ENCODE peak calls at places on chromosomes 6 and 20, in five cellular contexts. H is PC-9; N is Peyer's patch; B is CD4-positive, alpha-beta T cell; U is left ventricle myocardium inferior. X is an unnamed sample.

GRCh38 chr6:169701953-169702639 is at the start of the genes C6orf120 and WDR27:
- DNase-seq in U (peak), B (peak), N (peak), H (peak), X (peak)

GRCh38 chr6:28522594-28523557 is 2.8 kb upstream of the GPX5 start:
- DNase-seq in N (no peak), B (peak), H (no peak), U (no peak), X (no peak)

GRCh38 chr20:45911486-45912343 is at the start of gene PLTP:
- DNase-seq in H (peak), B (peak), N (peak), U (peak), X (peak)

GRCh38 chr6:17101422-17102257 is at the start of gene STMND1:
- DNase-seq in B (no peak), H (no peak), U (peak), N (peak), X (peak)

GRCh38 chr6:7976485-7977010 is 66.0 kb upstream of the TXNDC5 start:
- DNase-seq in B (no peak), H (no peak), N (no peak), U (no peak), X (no peak)

GRCh38 chr6:170129691-170130171 is 161.1 kb downstream of the DLL1 start:
- DNase-seq in U (peak), H (no peak), N (peak), B (no peak), X (peak)

GRCh38 chr6:29466241-29466640 is 9.3 kb downstream of the OR2H1 start:
- DNase-seq in N (no peak), U (no peak), H (no peak), B (no peak), X (no peak)

GRCh38 chr20:48064929-48065328 is 279.6 kb upstream of the SULF2 start:
- DNase-seq in U (no peak), N (no peak), H (peak), B (no peak), X (no peak)

GRCh38 chr6:90146914-90147668 is 149.6 kb downstream of the BACH2 start:
- DNase-seq in U (no peak), N (no peak), B (no peak), H (no peak), X (no peak)

GRCh38 chr20:32140603-32141002 is 31.1 kb downstream of the TM9SF4 start:
- DNase-seq in N (peak), U (no peak), B (no peak), H (no peak), X (no peak)

GRCh38 chr20:13659288-13659687 is 20.6 kb upstream of the TASP1 start:
- DNase-seq in B (no peak), U (no peak), H (no peak), N (no peak), X (no peak)

GRCh38 chr20:23655551-23656211 is 17.9 kb upstream of the CST3 start:
- DNase-seq in B (no peak), U (peak), H (no peak), N (no peak), X (no peak)

GRCh38 chr20:41531876-41532275 is 86.3 kb downstream of the CHD6 start:
- DNase-seq in U (no peak), N (no peak), B (no peak), H (no peak), X (no peak)

GRCh38 chr6:68718379-68719073 is 83.4 kb downstream of the ADGRB3 start:
- DNase-seq in H (no peak), N (no peak), U (no peak), B (no peak), X (no peak)

GRCh38 chr20:14561733-14562132 is 224.3 kb upstream of the FLRT3 start:
- DNase-seq in H (no peak), B (no peak), U (no peak), N (no peak), X (no peak)

GRCh38 chr6:139029470-139030210 is 1.1 kb downstream of the ABRACL start:
- DNase-seq in H (no peak), N (peak), U (peak), B (no peak), X (peak)

GRCh38 chr20:34621383-34622367 is 55.2 kb downstream of the PIGU start:
- DNase-seq in B (no peak), H (peak), U (no peak), N (peak), X (no peak)

GRCh38 chr6:112153926-112154621 is 66.7 kb downstream of the FAM229B start:
- DNase-seq in B (no peak), N (no peak), H (peak), U (no peak), X (no peak)

GRCh38 chr6:100612101-100612500 is 147.4 kb upstream of the SIM1 start:
- DNase-seq in U (no peak), B (no peak), H (no peak), N (no peak), X (no peak)

GRCh38 chr6:138944412-138944811 is 43.6 kb downstream of the REPS1 start:
- DNase-seq in B (no peak), N (no peak), H (peak), U (no peak), X (peak)

GRCh38 chr6:37279366-37280134 is 21.6 kb upstream of the TMEM217 start:
- DNase-seq in B (no peak), H (peak), N (no peak), U (no peak), X (no peak)

GRCh38 chr6:163165922-163166321 is 248.6 kb upstream of the QKI start:
- DNase-seq in H (no peak), N (no peak), B (no peak), U (no peak), X (no peak)

GRCh38 chr6:55827818-55828522 is 47.4 kb downstream of the BMP5 start:
- DNase-seq in U (no peak), B (no peak), N (no peak), H (no peak), X (no peak)

GRCh38 chr6:153334121-153334520 is 203.0 kb upstream of the RGS17 start:
- DNase-seq in B (no peak), N (no peak), H (no peak), U (no peak), X (no peak)

GRCh38 chr6:287500-287883 is 4.8 kb upstream of the DUSP22 start:
- DNase-seq in H (no peak), N (no peak), B (no peak), U (no peak), X (no peak)

GRCh38 chr6:81896561-81896960 is 144.1 kb upstream of the TENT5A start:
- DNase-seq in B (no peak), H (no peak), N (no peak), U (no peak), X (no peak)

GRCh38 chr6:90918361-90918760 is 331.5 kb upstream of the MAP3K7 start:
- DNase-seq in U (no peak), B (no peak), N (no peak), H (no peak), X (no peak)

GRCh38 chr6:83615025-83615999 is 93.6 kb downstream of the SNAP91 start:
- DNase-seq in N (no peak), H (no peak), U (no peak), B (no peak), X (peak)

GRCh38 chr6:19668710-19669109 is 168.5 kb upstream of the ID4 start:
- DNase-seq in B (no peak), U (no peak), N (no peak), H (no peak), X (no peak)

GRCh38 chr6:138979813-138980668 is 8.0 kb downstream of the REPS1 start:
- DNase-seq in B (no peak), N (no peak), U (no peak), H (no peak), X (no peak)

GRCh38 chr6:55632953-55633352 is 54.0 kb upstream of the HMGCLL1 start:
- DNase-seq in U (no peak), B (no peak), N (no peak), H (no peak), X (no peak)

GRCh38 chr20:38842017-38842416 is 36.5 kb downstream of the PPP1R16B start:
- DNase-seq in H (no peak), N (no peak), B (no peak), U (no peak), X (no peak)

GRCh38 chr6:156944412-156944811 is 167.2 kb downstream of the ARID1B start:
- DNase-seq in B (no peak), N (no peak), H (no peak), U (no peak), X (no peak)

GRCh38 chr6:73477407-73477806 is 15.9 kb downstream of the MTO1 start:
- DNase-seq in N (no peak), B (no peak), H (no peak), U (no peak), X (no peak)

GRCh38 chr6:42368156-42368555 is 83.6 kb downstream of the TRERF1 start:
- DNase-seq in H (no peak), U (no peak), B (peak), N (no peak), X (no peak)

GRCh38 chr6:167569041-167569805 is 244.3 kb downstream of the TTLL2 start:
- DNase-seq in N (no peak), U (no peak), H (no peak), B (no peak), X (no peak)

DNA sequence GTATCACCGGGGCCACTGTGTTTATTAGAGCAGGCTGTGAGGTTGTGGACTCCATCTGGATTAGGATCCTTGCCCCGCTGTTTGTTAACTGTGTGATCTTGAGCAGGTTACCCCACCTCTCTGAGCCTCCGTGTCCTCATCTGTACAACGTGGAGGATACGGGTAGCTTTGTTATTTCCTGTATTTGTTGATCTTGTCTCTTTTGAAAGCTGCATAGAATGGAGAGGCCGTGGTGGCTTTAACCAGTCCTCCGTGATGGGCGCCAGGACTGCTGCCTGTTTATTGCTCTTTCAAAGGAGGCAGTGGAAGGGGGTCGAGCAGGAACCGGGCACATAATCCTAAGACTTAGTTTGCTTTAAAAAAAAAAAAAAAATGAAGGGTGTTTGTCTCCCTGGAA is 22.9 kb downstream of the BCAS4 start:
- DNase-seq in H (no peak), N (no peak), B (no peak), U (no peak), X (no peak)
- TF ChIP-seq CTCF in H (no peak), N (no peak), B (no peak), U (no peak), X (no peak)

GRCh38 chr6:43723737-43724295 is 36.2 kb upstream of the MRPS18A start:
- DNase-seq in H (peak), N (peak), U (peak), B (peak), X (peak)
- TF ChIP-seq CTCF in H (peak), N (no peak), U (peak), B (peak), X (peak)

GRCh38 chr6:31898200-31899011 is 908 bp upstream of the EHMT2 start:
- DNase-seq in U (no peak), N (no peak), B (peak), H (peak), X (peak)

GRCh38 chr6:31899215-31899614 is 1.7 kb upstream of the EHMT2 start:
- DNase-seq in B (no peak), U (no peak), H (no peak), N (no peak), X (no peak)

GRCh38 chr6:31896493-31896855 is 1.0 kb downstream of the EHMT2 start:
- DNase-seq in U (no peak), B (no peak), H (no peak), N (no peak), X (no peak)

GRCh38 chr6:31896856-31897611 is 464 bp downstream of the EHMT2 start:
- DNase-seq in H (no peak), U (no peak), B (no peak), N (no peak), X (no peak)

DNA sequence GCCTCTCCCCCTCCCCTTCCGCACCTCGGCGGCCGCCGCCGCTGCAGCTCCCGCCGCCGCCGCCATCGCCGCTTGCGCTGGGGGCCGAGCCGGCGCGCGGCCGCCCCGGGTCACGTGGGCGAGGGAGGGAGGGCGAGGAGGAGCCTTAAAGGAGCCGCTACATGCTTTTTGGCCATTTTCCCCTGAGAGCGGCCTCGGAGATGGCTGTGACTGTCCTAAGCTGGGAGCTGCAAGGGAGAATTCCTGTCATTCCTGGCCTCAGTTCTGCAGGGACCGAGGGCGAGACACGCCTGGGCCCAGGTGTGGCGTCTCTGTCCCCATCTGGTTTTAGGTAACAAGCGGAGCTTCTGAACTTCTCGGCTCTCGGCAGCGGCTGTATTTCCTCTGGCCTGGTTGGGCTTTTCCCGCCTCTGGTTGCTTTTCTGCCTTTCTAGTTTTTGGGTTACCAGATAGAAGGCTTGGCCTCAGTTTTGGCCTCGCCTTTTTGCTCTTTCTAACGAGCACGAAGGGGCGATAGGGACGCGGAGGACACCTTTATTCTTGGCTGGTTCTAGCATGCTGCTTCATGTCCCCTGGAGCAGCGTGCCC is at the start of gene EHMT2:
- DNase-seq in N (peak), H (no peak), B (peak), U (peak), X (peak)
- TF ChIP-seq CTCF in N (peak), H (no peak), B (no peak), U (peak), X (no peak)

GRCh38 chr20:51545515-51545914 is 3.0 kb upstream of the NFATC2 start:
- DNase-seq in H (no peak), B (no peak), U (no peak), N (no peak), X (no peak)

GRCh38 chr20:51542894-51543788 is 622 bp upstream of the NFATC2 start:
- DNase-seq in U (no peak), H (no peak), N (no peak), B (no peak), X (peak)

GRCh38 chr20:51541189-51542032 is 1.1 kb downstream of the NFATC2 start:
- DNase-seq in U (peak), N (peak), H (no peak), B (peak), X (peak)

GRCh38 chr20:51540585-51540984 is 1.9 kb downstream of the NFATC2 start:
- DNase-seq in U (no peak), H (no peak), B (no peak), N (no peak), X (no peak)

GRCh38 chr20:51542033-51542893 is at the start of gene NFATC2:
- DNase-seq in H (no peak), U (peak), B (peak), N (peak), X (peak)
- TF ChIP-seq CTCF in H (peak), U (peak), B (peak), N (peak), X (peak)

GRCh38 chr6:47180633-47181032 is 129.1 kb downstream of the TNFRSF21 start:
- DNase-seq in H (peak), U (no peak), N (no peak), B (no peak), X (no peak)
- TF ChIP-seq CTCF in H (no peak), U (no peak), N (no peak), B (no peak), X (no peak)

GRCh38 chr20:10171864-10172751 is 46.5 kb upstream of the SNAP25 start:
- DNase-seq in U (no peak), N (peak), B (no peak), H (peak), X (peak)
- TF ChIP-seq CTCF in U (no peak), N (no peak), B (no peak), H (no peak), X (no peak)

GRCh38 chr6:79233611-79234149 is 802 bp downstream of the HMGN3 start:
- DNase-seq in B (peak), U (peak), N (peak), H (peak), X (peak)
- TF ChIP-seq CTCF in B (peak), U (peak), N (peak), H (peak), X (peak)

DNA sequence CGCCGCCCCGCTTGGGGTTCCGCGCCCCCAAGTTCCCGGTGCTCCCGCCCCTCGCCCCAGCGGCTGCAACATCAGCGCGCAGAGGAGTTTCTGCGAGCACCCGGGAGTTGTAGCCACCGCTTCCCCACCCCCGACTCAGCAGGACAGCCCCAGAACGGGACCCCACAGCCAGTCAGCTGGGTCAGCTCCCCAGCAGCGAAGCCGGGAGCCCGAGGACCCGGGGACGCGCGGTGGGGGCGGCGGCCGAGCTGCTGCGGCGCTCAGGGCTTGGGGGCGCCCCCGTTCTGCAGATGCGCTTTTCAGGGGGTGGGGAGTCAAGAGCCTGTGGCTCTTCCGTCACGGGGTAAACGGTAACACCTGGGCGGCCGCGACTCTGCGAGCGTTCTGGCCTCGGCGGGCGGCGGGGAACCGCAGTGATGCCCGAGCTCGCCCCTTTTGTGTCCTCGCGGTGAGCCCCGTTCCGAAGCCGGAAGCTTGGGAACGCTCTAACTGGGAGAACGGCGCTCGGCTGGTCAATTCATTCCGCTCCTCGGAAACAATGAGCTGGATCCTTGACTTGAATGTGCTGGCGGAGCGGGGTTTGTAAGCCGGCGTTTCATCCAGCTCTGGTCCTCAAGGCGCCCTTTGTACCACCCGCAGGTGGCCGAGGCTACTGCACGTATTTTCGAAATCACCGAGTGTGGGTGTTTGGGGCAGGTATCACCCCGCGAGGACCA is 775 bp downstream of the PLEKHG1 start:
- DNase-seq in H (peak), U (peak), N (peak), B (peak), X (peak)
- TF ChIP-seq CTCF in H (peak), U (peak), N (peak), B (peak), X (peak)

X was measured in Calu3.